ENCODE peak calls at places on chromosomes 13 and 19, in eight cellular contexts. One of them, this sample, is unnamed.

GRCh38 chr13:75544681-75545333 is 4.8 kb upstream of the UCHL3 start:
- DNase-seq in sigmoid colon: no peak
- DNase-seq in H1: no peak
- DNase-seq in Peyer's patch: no peak
- DNase-seq in tibial nerve: no peak
- DNase-seq in adrenal gland: peak
- DNase-seq in stomach: no peak
- DNase-seq in A549: peak
- DNase-seq in this sample: peak

GRCh38 chr19:39053276-39054090 is 21.1 kb upstream of the FBXO27 start:
- DNase-seq in sigmoid colon: no peak
- DNase-seq in H1: no peak
- DNase-seq in Peyer's patch: no peak
- DNase-seq in tibial nerve: no peak
- DNase-seq in adrenal gland: no peak
- DNase-seq in stomach: peak
- DNase-seq in A549: peak
- DNase-seq in this sample: no peak

GRCh38 chr13:96130818-96131217 is 40.9 kb downstream of the HS6ST3 start:
- DNase-seq in sigmoid colon: no peak
- DNase-seq in H1: no peak
- DNase-seq in Peyer's patch: no peak
- DNase-seq in tibial nerve: no peak
- DNase-seq in adrenal gland: no peak
- DNase-seq in stomach: no peak
- DNase-seq in A549: no peak
- DNase-seq in this sample: no peak

GRCh38 chr19:56321254-56321980 is 6.8 kb upstream of the ZSCAN5A start:
- DNase-seq in sigmoid colon: no peak
- DNase-seq in H1: no peak
- DNase-seq in Peyer's patch: no peak
- DNase-seq in tibial nerve: no peak
- DNase-seq in adrenal gland: no peak
- DNase-seq in stomach: no peak
- DNase-seq in A549: no peak
- DNase-seq in this sample: no peak

GRCh38 chr19:33618884-33619283 is 2.9 kb upstream of the CHST8 start:
- DNase-seq in sigmoid colon: peak
- DNase-seq in H1: no peak
- DNase-seq in Peyer's patch: no peak
- DNase-seq in tibial nerve: no peak
- DNase-seq in adrenal gland: no peak
- DNase-seq in stomach: no peak
- DNase-seq in A549: no peak
- DNase-seq in this sample: no peak

GRCh38 chr19:44576843-44577565 is 36.4 kb upstream of the IGSF23 start:
- DNase-seq in sigmoid colon: no peak
- DNase-seq in H1: no peak
- DNase-seq in Peyer's patch: no peak
- DNase-seq in tibial nerve: no peak
- DNase-seq in adrenal gland: no peak
- DNase-seq in stomach: peak
- DNase-seq in A549: peak
- DNase-seq in this sample: no peak

GRCh38 chr19:31483226-31483857 is 134.1 kb upstream of the TSHZ3 start:
- DNase-seq in sigmoid colon: no peak
- DNase-seq in H1: no peak
- DNase-seq in Peyer's patch: no peak
- DNase-seq in tibial nerve: no peak
- DNase-seq in adrenal gland: no peak
- DNase-seq in stomach: no peak
- DNase-seq in A549: no peak
- DNase-seq in this sample: no peak

GRCh38 chr13:113860579-113861432 is 3.1 kb downstream of the GAS6 start:
- DNase-seq in sigmoid colon: no peak
- DNase-seq in H1: peak
- DNase-seq in Peyer's patch: no peak
- DNase-seq in tibial nerve: no peak
- DNase-seq in adrenal gland: no peak
- DNase-seq in stomach: peak
- DNase-seq in A549: no peak
- DNase-seq in this sample: peak

GRCh38 chr19:50264483-50265186 is 61.2 kb downstream of the MYH14 start:
- DNase-seq in sigmoid colon: no peak
- DNase-seq in H1: no peak
- DNase-seq in Peyer's patch: no peak
- DNase-seq in tibial nerve: no peak
- DNase-seq in adrenal gland: no peak
- DNase-seq in stomach: no peak
- DNase-seq in A549: peak
- DNase-seq in this sample: no peak

GRCh38 chr19:32675720-32676185 is at the start of gene RGS9BP:
- DNase-seq in sigmoid colon: peak
- DNase-seq in H1: peak
- DNase-seq in Peyer's patch: peak
- DNase-seq in tibial nerve: peak
- DNase-seq in adrenal gland: peak
- DNase-seq in stomach: peak
- DNase-seq in A549: peak
- DNase-seq in this sample: peak

GRCh38 chr19:49546825-49547565 is 19.2 kb downstream of the RCN3 start:
- DNase-seq in sigmoid colon: peak
- DNase-seq in H1: peak
- DNase-seq in Peyer's patch: peak
- DNase-seq in tibial nerve: peak
- DNase-seq in adrenal gland: peak
- DNase-seq in stomach: peak
- DNase-seq in A549: peak
- DNase-seq in this sample: peak

GRCh38 chr19:1058112-1058511 is 8.9 kb upstream of the ARHGAP45 start:
- DNase-seq in sigmoid colon: no peak
- DNase-seq in H1: no peak
- DNase-seq in Peyer's patch: peak
- DNase-seq in tibial nerve: no peak
- DNase-seq in adrenal gland: no peak
- DNase-seq in stomach: no peak
- DNase-seq in A549: no peak
- DNase-seq in this sample: no peak

GRCh38 chr19:20103091-20103501 is 25.3 kb downstream of the ZNF90 start:
- DNase-seq in sigmoid colon: no peak
- DNase-seq in H1: peak
- DNase-seq in Peyer's patch: no peak
- DNase-seq in tibial nerve: no peak
- DNase-seq in adrenal gland: no peak
- DNase-seq in stomach: no peak
- DNase-seq in A549: no peak
- DNase-seq in this sample: no peak

GRCh38 chr19:39590265-39590664 is 12.1 kb upstream of the LGALS13 start:
- DNase-seq in sigmoid colon: no peak
- DNase-seq in H1: peak
- DNase-seq in Peyer's patch: no peak
- DNase-seq in tibial nerve: no peak
- DNase-seq in adrenal gland: no peak
- DNase-seq in stomach: no peak
- DNase-seq in A549: no peak
- DNase-seq in this sample: no peak

GRCh38 chr13:36345438-36346221 is 564 bp downstream of the SPART start:
- DNase-seq in sigmoid colon: peak
- DNase-seq in H1: peak
- DNase-seq in Peyer's patch: peak
- DNase-seq in tibial nerve: peak
- DNase-seq in adrenal gland: peak
- DNase-seq in stomach: peak
- DNase-seq in A549: peak
- DNase-seq in this sample: peak

GRCh38 chr13:25908390-25908789 is 143.4 kb downstream of the SHISA2 start:
- DNase-seq in sigmoid colon: no peak
- DNase-seq in H1: no peak
- DNase-seq in Peyer's patch: no peak
- DNase-seq in tibial nerve: no peak
- DNase-seq in adrenal gland: no peak
- DNase-seq in stomach: no peak
- DNase-seq in A549: no peak
- DNase-seq in this sample: no peak

GRCh38 chr13:38685974-38686571 is 804 bp upstream of the FREM2 start:
- DNase-seq in sigmoid colon: no peak
- DNase-seq in H1: no peak
- DNase-seq in Peyer's patch: no peak
- DNase-seq in tibial nerve: no peak
- DNase-seq in adrenal gland: no peak
- DNase-seq in stomach: no peak
- DNase-seq in A549: peak
- DNase-seq in this sample: no peak

GRCh38 chr19:9354651-9355050 is 8.2 kb upstream of the ZNF177 start:
- DNase-seq in sigmoid colon: no peak
- DNase-seq in H1: no peak
- DNase-seq in Peyer's patch: no peak
- DNase-seq in tibial nerve: no peak
- DNase-seq in adrenal gland: no peak
- DNase-seq in stomach: no peak
- DNase-seq in A549: no peak
- DNase-seq in this sample: no peak

GRCh38 chr13:37657134-37657533 is 58.6 kb upstream of the POSTN start:
- DNase-seq in sigmoid colon: no peak
- DNase-seq in H1: no peak
- DNase-seq in Peyer's patch: no peak
- DNase-seq in tibial nerve: no peak
- DNase-seq in adrenal gland: no peak
- DNase-seq in stomach: no peak
- DNase-seq in A549: peak
- DNase-seq in this sample: no peak

GRCh38 chr19:6717036-6717435 is 3.4 kb downstream of the C3 start:
- DNase-seq in sigmoid colon: no peak
- DNase-seq in H1: no peak
- DNase-seq in Peyer's patch: no peak
- DNase-seq in tibial nerve: no peak
- DNase-seq in adrenal gland: no peak
- DNase-seq in stomach: no peak
- DNase-seq in A549: no peak
- DNase-seq in this sample: no peak

GRCh38 chr19:6719540-6719861 is 949 bp downstream of the C3 start:
- DNase-seq in sigmoid colon: no peak
- DNase-seq in H1: no peak
- DNase-seq in Peyer's patch: no peak
- DNase-seq in tibial nerve: no peak
- DNase-seq in adrenal gland: no peak
- DNase-seq in stomach: no peak
- DNase-seq in A549: no peak
- DNase-seq in this sample: no peak

GRCh38 chr19:6718111-6718740 is 2.2 kb downstream of the C3 start:
- DNase-seq in sigmoid colon: peak
- DNase-seq in H1: no peak
- DNase-seq in Peyer's patch: no peak
- DNase-seq in tibial nerve: no peak
- DNase-seq in adrenal gland: no peak
- DNase-seq in stomach: no peak
- DNase-seq in A549: no peak
- DNase-seq in this sample: no peak

GRCh38 chr19:6718741-6719539 is 1.5 kb downstream of the C3 start:
- DNase-seq in sigmoid colon: peak
- DNase-seq in H1: no peak
- DNase-seq in Peyer's patch: peak
- DNase-seq in tibial nerve: no peak
- DNase-seq in adrenal gland: peak
- DNase-seq in stomach: no peak
- DNase-seq in A549: peak
- DNase-seq in this sample: no peak

GRCh38 chr19:6717441-6717971 is 2.9 kb downstream of the C3 start:
- DNase-seq in sigmoid colon: no peak
- DNase-seq in H1: no peak
- DNase-seq in Peyer's patch: no peak
- DNase-seq in tibial nerve: no peak
- DNase-seq in adrenal gland: no peak
- DNase-seq in stomach: no peak
- DNase-seq in A549: peak
- DNase-seq in this sample: no peak
- H3K27ac ChIP-seq in sigmoid colon: no peak
- H3K27ac ChIP-seq in H1: no peak
- H3K27ac ChIP-seq in Peyer's patch: no peak
- H3K27ac ChIP-seq in tibial nerve: no peak
- H3K27ac ChIP-seq in adrenal gland: peak
- H3K27ac ChIP-seq in stomach: no peak
- H3K27ac ChIP-seq in A549: no peak
- H3K27ac ChIP-seq in this sample: no peak

DNA sequence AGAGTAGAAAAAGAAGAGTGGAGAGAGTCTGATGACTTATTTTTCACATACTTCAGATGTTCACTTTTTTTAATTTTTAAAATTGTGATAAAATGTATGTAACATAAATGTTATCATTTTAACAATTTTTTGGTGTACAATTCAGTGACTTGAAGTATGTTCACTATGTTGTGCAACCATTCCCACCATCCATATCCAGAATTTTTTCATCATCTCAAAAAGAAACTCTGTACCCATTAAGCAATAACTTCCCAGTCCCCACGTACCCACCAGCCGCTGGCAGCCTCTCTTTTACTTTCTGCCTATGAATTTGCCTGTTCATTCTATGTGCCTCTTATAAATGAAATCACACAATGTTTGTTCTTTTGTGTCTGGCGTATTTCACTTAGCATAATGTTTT is 43.3 kb downstream of the SKA3 start:
- DNase-seq in sigmoid colon: no peak
- DNase-seq in H1: no peak
- DNase-seq in Peyer's patch: no peak
- DNase-seq in tibial nerve: no peak
- DNase-seq in adrenal gland: no peak
- DNase-seq in stomach: no peak
- DNase-seq in A549: no peak
- DNase-seq in this sample: no peak
- TF ChIP-seq POLR2A in sigmoid colon: no peak
- TF ChIP-seq POLR2A in H1: no peak
- TF ChIP-seq POLR2A in Peyer's patch: no peak
- TF ChIP-seq POLR2A in tibial nerve: no peak
- TF ChIP-seq POLR2A in adrenal gland: no peak
- TF ChIP-seq POLR2A in stomach: no peak
- TF ChIP-seq POLR2A in A549: no peak
- TF ChIP-seq POLR2A in this sample: no peak

GRCh38 chr19:4547303-4548237 is 7.7 kb upstream of the LRG1 start:
- DNase-seq in sigmoid colon: no peak
- DNase-seq in H1: no peak
- DNase-seq in Peyer's patch: no peak
- DNase-seq in tibial nerve: no peak
- DNase-seq in adrenal gland: peak
- DNase-seq in stomach: peak
- DNase-seq in A549: peak
- DNase-seq in this sample: no peak
- TF ChIP-seq CTCF in sigmoid colon: no peak
- TF ChIP-seq CTCF in H1: peak
- TF ChIP-seq CTCF in Peyer's patch: no peak
- TF ChIP-seq CTCF in tibial nerve: no peak
- TF ChIP-seq CTCF in adrenal gland: peak
- TF ChIP-seq CTCF in stomach: no peak
- TF ChIP-seq CTCF in A549: peak
- TF ChIP-seq CTCF in this sample: no peak

DNA sequence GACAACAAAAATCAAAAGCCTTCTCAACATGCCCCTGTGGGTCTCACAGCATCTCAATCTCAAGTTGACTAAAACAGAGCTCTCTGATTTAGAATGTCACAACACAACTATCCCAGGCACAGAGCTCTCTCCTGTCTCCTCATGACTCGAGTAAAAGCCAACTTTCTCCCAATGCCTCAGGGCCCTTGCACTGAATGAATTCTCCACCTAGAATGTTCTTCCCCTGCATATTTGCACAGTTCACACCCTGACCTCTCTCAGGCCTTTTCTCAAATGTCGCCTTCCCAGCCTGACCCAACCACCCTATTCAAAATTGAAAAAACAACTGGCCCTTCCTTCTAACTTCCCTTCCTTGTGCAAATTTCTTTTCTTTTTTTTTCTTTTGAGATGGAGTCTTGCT is 3.7 kb upstream of the SWSAP1 start:
- DNase-seq in sigmoid colon: no peak
- DNase-seq in H1: no peak
- DNase-seq in Peyer's patch: no peak
- DNase-seq in tibial nerve: no peak
- DNase-seq in adrenal gland: no peak
- DNase-seq in stomach: no peak
- DNase-seq in A549: no peak
- DNase-seq in this sample: no peak
- H3K27ac ChIP-seq in sigmoid colon: no peak
- H3K27ac ChIP-seq in H1: no peak
- H3K27ac ChIP-seq in Peyer's patch: no peak
- H3K27ac ChIP-seq in tibial nerve: no peak
- H3K27ac ChIP-seq in adrenal gland: no peak
- H3K27ac ChIP-seq in stomach: no peak
- H3K27ac ChIP-seq in A549: no peak
- H3K27ac ChIP-seq in this sample: no peak

This sample was measured in breast epithelium.